ENCODE peak calls at places on chromosome 10, in five cellular contexts. One of them, this sample, is unnamed. For H3K27me3, the result is how much of the 10 kb centered on the place peaks cover.

GRCh38 chr10:23095966-23096813 is 811 bp downstream of the MSRB2 start:
- DNase-seq in stomach: peak
- DNase-seq in neural progenitor cell: peak
- DNase-seq in GM23338: peak
- DNase-seq in right lobe of liver: peak
- DNase-seq in this sample: peak

GRCh38 chr10:65348637-65349036 is 1577.2 kb upstream of the LRRTM3 start:
- DNase-seq in stomach: no peak
- DNase-seq in GM23338: peak
- DNase-seq in right lobe of liver: no peak
- DNase-seq in neural progenitor cell: no peak
- DNase-seq in this sample: no peak

GRCh38 chr10:130110236-130111114 is at the start of gene C10orf143:
- DNase-seq in neural progenitor cell: peak
- DNase-seq in stomach: peak
- DNase-seq in right lobe of liver: peak
- DNase-seq in GM23338: peak
- DNase-seq in this sample: peak

GRCh38 chr10:119595134-119595714 is 1.5 kb downstream of the TIAL1 start:
- DNase-seq in GM23338: peak
- DNase-seq in stomach: no peak
- DNase-seq in right lobe of liver: no peak
- DNase-seq in neural progenitor cell: peak
- DNase-seq in this sample: no peak

GRCh38 chr10:26367771-26368170 is 70.4 kb upstream of the APBB1IP start:
- DNase-seq in right lobe of liver: peak
- DNase-seq in neural progenitor cell: peak
- DNase-seq in GM23338: peak
- DNase-seq in stomach: peak
- DNase-seq in this sample: no peak

GRCh38 chr10:127920319-127921074 is 13.6 kb downstream of the PTPRE start:
- DNase-seq in stomach: no peak
- DNase-seq in GM23338: no peak
- DNase-seq in neural progenitor cell: no peak
- DNase-seq in right lobe of liver: no peak
- DNase-seq in this sample: no peak

GRCh38 chr10:116679351-116679750 is 58.6 kb downstream of the PNLIPRP2 start:
- DNase-seq in neural progenitor cell: no peak
- DNase-seq in GM23338: no peak
- DNase-seq in stomach: no peak
- DNase-seq in right lobe of liver: no peak
- DNase-seq in this sample: no peak

GRCh38 chr10:10780746-10781145 is 236.9 kb upstream of the CELF2 start:
- DNase-seq in stomach: no peak
- DNase-seq in neural progenitor cell: no peak
- DNase-seq in GM23338: no peak
- DNase-seq in right lobe of liver: no peak
- DNase-seq in this sample: no peak

GRCh38 chr10:28939352-28940157 is 262.2 kb downstream of the BAMBI start:
- DNase-seq in stomach: peak
- DNase-seq in right lobe of liver: peak
- DNase-seq in GM23338: peak
- DNase-seq in neural progenitor cell: peak
- DNase-seq in this sample: no peak

GRCh38 chr10:3773465-3774017 is 11.5 kb downstream of the KLF6 start:
- DNase-seq in right lobe of liver: no peak
- DNase-seq in GM23338: no peak
- DNase-seq in stomach: no peak
- DNase-seq in neural progenitor cell: no peak
- DNase-seq in this sample: no peak

GRCh38 chr10:76125900-76126299 is 694.5 kb downstream of the LRMDA start:
- DNase-seq in neural progenitor cell: no peak
- DNase-seq in right lobe of liver: no peak
- DNase-seq in GM23338: peak
- DNase-seq in stomach: no peak
- DNase-seq in this sample: no peak

GRCh38 chr10:560314-560992 is 129.0 kb downstream of the DIP2C start:
- DNase-seq in GM23338: no peak
- DNase-seq in right lobe of liver: no peak
- DNase-seq in neural progenitor cell: peak
- DNase-seq in stomach: peak
- DNase-seq in this sample: no peak

GRCh38 chr10:563827-564226 is 125.6 kb downstream of the DIP2C start:
- DNase-seq in right lobe of liver: no peak
- DNase-seq in GM23338: no peak
- DNase-seq in neural progenitor cell: no peak
- DNase-seq in stomach: no peak
- DNase-seq in this sample: no peak

GRCh38 chr10:559767-560047 is 129.8 kb downstream of the DIP2C start:
- DNase-seq in neural progenitor cell: no peak
- DNase-seq in stomach: no peak
- DNase-seq in right lobe of liver: no peak
- DNase-seq in GM23338: no peak
- DNase-seq in this sample: no peak

GRCh38 chr10:561721-562120 is 127.7 kb downstream of the DIP2C start:
- DNase-seq in neural progenitor cell: no peak
- DNase-seq in stomach: no peak
- DNase-seq in right lobe of liver: no peak
- DNase-seq in GM23338: no peak
- DNase-seq in this sample: no peak

GRCh38 chr10:562142-562541 is 127.3 kb downstream of the DIP2C start:
- DNase-seq in GM23338: no peak
- DNase-seq in neural progenitor cell: no peak
- DNase-seq in stomach: no peak
- DNase-seq in right lobe of liver: no peak
- DNase-seq in this sample: no peak
- H3K27ac ChIP-seq in GM23338: no peak
- H3K27ac ChIP-seq in neural progenitor cell: no peak
- H3K27ac ChIP-seq in stomach: no peak
- H3K27ac ChIP-seq in right lobe of liver: no peak
- H3K27ac ChIP-seq in this sample: no peak

DNA sequence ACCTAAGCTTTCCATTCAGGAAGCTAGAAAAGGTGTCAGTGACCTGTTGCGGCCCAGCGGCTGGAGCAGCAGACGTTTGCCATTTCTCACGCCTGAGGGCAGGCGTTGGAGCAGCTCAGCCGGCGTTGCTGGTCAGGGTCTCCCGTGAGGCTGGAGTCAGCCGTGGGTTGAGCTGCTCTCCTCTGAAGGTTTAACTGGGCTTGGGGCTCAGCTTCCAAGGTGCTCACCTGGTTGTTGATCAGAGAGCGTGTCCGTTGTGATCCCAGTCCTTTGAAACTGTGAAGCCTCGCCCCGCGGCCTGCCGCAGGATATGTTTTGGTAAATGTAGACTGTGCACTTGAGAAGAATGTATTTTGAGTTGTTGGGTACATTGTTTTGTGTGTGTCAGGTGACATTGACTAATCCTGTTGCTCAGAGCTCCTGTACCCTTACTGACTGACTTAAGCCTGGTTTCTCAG is 20.6 kb upstream of the PWWP2B start:
- DNase-seq in right lobe of liver: no peak
- DNase-seq in GM23338: no peak
- DNase-seq in neural progenitor cell: no peak
- DNase-seq in stomach: no peak
- DNase-seq in this sample: no peak
- H3K4me3 ChIP-seq in right lobe of liver: no peak
- H3K4me3 ChIP-seq in GM23338: no peak
- H3K4me3 ChIP-seq in neural progenitor cell: no peak
- H3K4me3 ChIP-seq in stomach: no peak
- H3K4me3 ChIP-seq in this sample: no peak

GRCh38 chr10:78359641-78360091 is 326.0 kb downstream of the RPS24 start:
- DNase-seq in stomach: no peak
- DNase-seq in right lobe of liver: no peak
- DNase-seq in neural progenitor cell: peak
- DNase-seq in GM23338: no peak
- DNase-seq in this sample: no peak
- H3K27me3 ChIP-seq in stomach: under half
- H3K27me3 ChIP-seq in right lobe of liver: under half
- H3K27me3 ChIP-seq in neural progenitor cell: under half
- H3K27me3 ChIP-seq in GM23338: under half
- H3K27me3 ChIP-seq in this sample: under half

DNA sequence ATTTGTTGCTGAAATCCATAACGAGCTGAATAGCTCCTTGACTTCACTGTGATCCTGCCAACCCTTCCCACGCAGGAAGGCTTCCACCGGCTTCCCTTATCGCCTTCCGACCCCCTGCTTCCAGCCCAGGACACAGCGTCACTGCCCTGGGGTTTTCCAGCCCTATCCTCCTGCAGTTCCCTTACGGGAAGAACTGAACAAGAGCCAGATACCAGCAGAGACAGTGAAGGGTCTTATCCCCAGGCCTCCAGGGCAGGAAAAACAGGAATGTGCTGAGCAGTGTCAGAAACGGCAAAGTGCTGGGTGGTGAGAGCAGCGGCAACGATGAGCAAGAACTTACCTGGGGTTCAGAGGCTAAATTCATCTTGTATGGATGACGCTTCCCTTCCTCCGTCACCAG is 22.4 kb downstream of the PDLIM1 start:
- DNase-seq in neural progenitor cell: peak
- DNase-seq in stomach: no peak
- DNase-seq in right lobe of liver: peak
- DNase-seq in GM23338: no peak
- DNase-seq in this sample: no peak
- H3K27ac ChIP-seq in neural progenitor cell: no peak
- H3K27ac ChIP-seq in stomach: peak
- H3K27ac ChIP-seq in right lobe of liver: peak
- H3K27ac ChIP-seq in GM23338: peak
- H3K27ac ChIP-seq in this sample: no peak

GRCh38 chr10:36540611-36541010 is 584.8 kb upstream of the ANKRD30A start:
- DNase-seq in GM23338: no peak
- DNase-seq in neural progenitor cell: no peak
- DNase-seq in stomach: no peak
- DNase-seq in right lobe of liver: no peak
- DNase-seq in this sample: no peak

GRCh38 chr10:36538945-36539586 is 586.3 kb upstream of the ANKRD30A start:
- DNase-seq in stomach: peak
- DNase-seq in right lobe of liver: no peak
- DNase-seq in neural progenitor cell: no peak
- DNase-seq in GM23338: no peak
- DNase-seq in this sample: no peak

GRCh38 chr10:36547965-36548364 is 577.4 kb upstream of the ANKRD30A start:
- DNase-seq in GM23338: no peak
- DNase-seq in stomach: no peak
- DNase-seq in right lobe of liver: no peak
- DNase-seq in neural progenitor cell: no peak
- DNase-seq in this sample: no peak

DNA sequence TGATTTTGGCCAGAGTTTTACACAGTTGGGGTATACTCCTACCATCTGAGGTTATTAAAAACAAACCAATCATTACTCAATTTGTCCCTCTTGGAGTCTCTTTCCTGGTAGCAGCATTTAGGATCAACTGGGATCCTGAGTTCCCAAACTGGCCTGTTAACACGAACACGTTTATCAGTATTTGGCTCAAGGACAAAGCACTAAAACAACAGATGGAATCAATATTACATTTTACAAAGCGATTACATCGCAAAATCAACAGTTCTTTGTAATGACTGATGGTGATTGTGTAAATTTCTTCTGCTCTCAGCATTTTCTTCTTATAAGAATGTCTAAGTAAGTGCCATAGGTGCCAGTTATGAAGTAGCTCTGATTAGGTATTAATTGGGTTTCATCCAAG is 582.9 kb upstream of the ANKRD30A start:
- DNase-seq in right lobe of liver: no peak
- DNase-seq in stomach: no peak
- DNase-seq in neural progenitor cell: no peak
- DNase-seq in GM23338: no peak
- DNase-seq in this sample: no peak
- H3K4me3 ChIP-seq in right lobe of liver: no peak
- H3K4me3 ChIP-seq in stomach: no peak
- H3K4me3 ChIP-seq in neural progenitor cell: no peak
- H3K4me3 ChIP-seq in GM23338: no peak
- H3K4me3 ChIP-seq in this sample: no peak

DNA sequence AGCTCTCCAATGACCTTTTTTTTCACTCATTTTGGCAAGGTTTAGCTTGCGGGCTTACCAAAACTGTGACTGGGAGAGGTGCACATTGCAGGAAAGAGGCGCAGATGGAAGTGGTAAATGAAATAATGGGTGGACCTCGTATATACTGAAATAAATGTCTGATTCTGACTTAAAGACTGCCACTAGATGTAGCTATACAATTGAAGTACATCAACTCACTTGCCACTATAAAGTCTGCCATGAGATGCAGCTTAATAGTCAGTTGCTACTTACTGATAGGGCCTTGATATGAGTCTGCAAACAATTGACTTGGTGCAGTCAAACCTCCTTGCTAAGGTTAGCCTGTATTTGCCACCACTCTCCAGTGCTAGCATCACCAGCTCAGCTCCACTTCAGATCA is 525.9 kb upstream of the MBL2 start:
- DNase-seq in neural progenitor cell: no peak
- DNase-seq in GM23338: no peak
- DNase-seq in stomach: no peak
- DNase-seq in right lobe of liver: no peak
- DNase-seq in this sample: no peak
- H3K27me3 ChIP-seq in neural progenitor cell: under half
- H3K27me3 ChIP-seq in GM23338: under half
- H3K27me3 ChIP-seq in stomach: under half
- H3K27me3 ChIP-seq in right lobe of liver: under half
- H3K27me3 ChIP-seq in this sample: under half

GRCh38 chr10:18312385-18313145 is 172.3 kb downstream of the CACNB2 start:
- DNase-seq in GM23338: peak
- DNase-seq in stomach: no peak
- DNase-seq in neural progenitor cell: peak
- DNase-seq in right lobe of liver: no peak
- DNase-seq in this sample: no peak
- H3K27ac ChIP-seq in GM23338: no peak
- H3K27ac ChIP-seq in stomach: peak
- H3K27ac ChIP-seq in neural progenitor cell: no peak
- H3K27ac ChIP-seq in right lobe of liver: peak
- H3K27ac ChIP-seq in this sample: no peak

This sample was measured in naive thymus-derived CD4-positive, alpha-beta T cell.